ENCODE peak calls at places on chromosome 16, in eight cellular contexts. Y, A, J, H, E, Q, T and D are unnamed samples.

GRCh38 chr16:10828851-10829331 is 10.3 kb upstream of the TVP23A start:
- DNase-seq in Q (peak), A (no peak), H (no peak), J (peak), T (peak), E (peak), Y (peak), D (peak)

GRCh38 chr16:81451753-81452680 is 7.4 kb downstream of the CMIP start:
- DNase-seq in H (peak), A (no peak), E (no peak), T (no peak), Y (no peak), J (no peak), Q (peak), D (peak)

GRCh38 chr16:54000361-54000760 is 286.2 kb downstream of the IRX3 start:
- DNase-seq in H (no peak), E (no peak), J (no peak), Q (no peak), A (no peak), Y (peak), T (no peak), D (no peak)

GRCh38 chr16:71882505-71883192 is 1.3 kb downstream of the ZNF821 start:
- DNase-seq in Q (peak), A (peak), T (no peak), E (no peak), H (peak), Y (peak), J (peak), D (peak)

GRCh38 chr16:54477766-54478165 is 191.2 kb upstream of the IRX3 start:
- DNase-seq in E (no peak), A (no peak), T (no peak), Q (no peak), Y (no peak), J (no peak), H (no peak), D (no peak)

GRCh38 chr16:29024280-29024679 is 39.4 kb downstream of the LAT start:
- DNase-seq in A (no peak), T (no peak), Y (no peak), J (no peak), H (no peak), E (no peak), Q (no peak), D (no peak)

GRCh38 chr16:56625140-56625942 is at the start of gene MT1E:
- DNase-seq in Q (peak), J (peak), A (no peak), H (peak), T (peak), Y (peak), E (peak), D (peak)

GRCh38 chr16:67312450-67313118 is 14.0 kb downstream of the KCTD19 start:
- DNase-seq in Q (no peak), H (no peak), J (no peak), T (no peak), Y (no peak), E (no peak), A (no peak), D (peak)

GRCh38 chr16:85523602-85524364 is 89.3 kb upstream of the GSE1 start:
- DNase-seq in T (no peak), Q (no peak), E (no peak), Y (no peak), H (no peak), J (peak), A (no peak), D (peak)

GRCh38 chr16:667780-668518 is at the start of gene RHOT2:
- DNase-seq in J (peak), A (peak), H (peak), Q (peak), T (peak), Y (peak), E (peak), D (peak)

GRCh38 chr16:87877942-87878507 is 8.7 kb upstream of the SLC7A5 start:
- DNase-seq in H (peak), E (peak), A (no peak), T (no peak), Q (no peak), Y (no peak), J (no peak), D (no peak)

GRCh38 chr16:24253192-24253591 is 2.9 kb upstream of the CACNG3 start:
- DNase-seq in H (peak), J (no peak), A (peak), Q (peak), E (no peak), Y (peak), T (no peak), D (peak)

GRCh38 chr16:3553138-3553923 is 23.9 kb downstream of the NLRC3 start:
- DNase-seq in E (no peak), T (no peak), Q (no peak), J (no peak), H (no peak), A (no peak), Y (no peak), D (no peak)

GRCh38 chr16:57502048-57502775 is 15.9 kb upstream of the DOK4 start:
- DNase-seq in H (no peak), J (no peak), E (no peak), T (no peak), Q (no peak), A (no peak), Y (no peak), D (no peak)

GRCh38 chr16:4693956-4694663 is 748 bp downstream of the NUDT16L1 start:
- DNase-seq in T (peak), H (peak), E (peak), A (peak), J (peak), Q (no peak), Y (peak), D (peak)

GRCh38 chr16:57949013-57949412 is 21.9 kb downstream of the CNGB1 start:
- DNase-seq in A (no peak), Y (no peak), E (no peak), T (no peak), J (no peak), H (no peak), Q (no peak), D (no peak)

GRCh38 chr16:50466170-50466569 is 82.0 kb upstream of the NKD1 start:
- DNase-seq in Y (no peak), J (no peak), H (no peak), A (no peak), T (no peak), E (no peak), Q (no peak), D (no peak)

GRCh38 chr16:54390095-54390494 is 103.5 kb upstream of the IRX3 start:
- DNase-seq in E (no peak), H (no peak), A (no peak), J (no peak), Y (no peak), Q (no peak), T (no peak), D (no peak)

GRCh38 chr16:22163806-22164205 is 1.5 kb downstream of the SDR42E2 start:
- DNase-seq in H (no peak), T (no peak), Y (no peak), A (no peak), J (no peak), Q (no peak), E (no peak), D (no peak)

GRCh38 chr16:57618306-57619132 is 9.9 kb upstream of the ADGRG1 start:
- DNase-seq in Y (peak), J (no peak), E (no peak), T (no peak), H (no peak), Q (no peak), A (no peak), D (no peak)

GRCh38 chr16:87317766-87318121 is 552 bp upstream of the C16orf95 start:
- DNase-seq in H (peak), Q (peak), E (no peak), Y (peak), T (no peak), J (peak), A (peak), D (peak)

GRCh38 chr16:67260426-67261063 is 11.8 kb downstream of the SLC9A5 start:
- DNase-seq in E (no peak), A (peak), Y (peak), T (no peak), H (peak), J (no peak), Q (no peak), D (peak)

GRCh38 chr16:66298571-66299120 is 67.8 kb upstream of the CDH5 start:
- DNase-seq in T (no peak), Y (no peak), E (no peak), Q (peak), A (no peak), H (no peak), J (no peak), D (no peak)

GRCh38 chr16:87201052-87201451 is 116.1 kb downstream of the C16orf95 start:
- DNase-seq in T (peak), J (peak), H (no peak), Y (peak), A (no peak), E (no peak), Q (peak), D (peak)

GRCh38 chr16:56506941-56507340 is 12.9 kb downstream of the BBS2 start:
- DNase-seq in T (peak), Q (no peak), J (peak), Y (peak), H (no peak), A (no peak), E (no peak), D (peak)

GRCh38 chr16:27771201-27771910 is 221.4 kb downstream of the KATNIP start:
- DNase-seq in Q (no peak), J (no peak), E (no peak), T (no peak), H (no peak), A (no peak), Y (no peak), D (no peak)

GRCh38 chr16:85312642-85313540 is 200.6 kb upstream of the CIBAR2 start:
- DNase-seq in Y (no peak), J (no peak), H (no peak), T (no peak), E (no peak), A (no peak), Q (peak), D (no peak)

GRCh38 chr16:86827521-86827920 is 249.2 kb downstream of the FOXL1 start:
- DNase-seq in E (no peak), H (no peak), Y (no peak), Q (no peak), A (no peak), T (no peak), J (no peak), D (no peak)

GRCh38 chr16:67694611-67695010 is 24.5 kb downstream of the GFOD2 start:
- DNase-seq in H (no peak), T (no peak), J (no peak), A (no peak), Q (no peak), Y (no peak), E (no peak), D (no peak)

GRCh38 chr16:1108299-1109252 is 12.5 kb upstream of the C1QTNF8 start:
- DNase-seq in J (peak), Y (no peak), A (no peak), H (no peak), T (peak), E (no peak), Q (peak), D (peak)

GRCh38 chr16:5438591-5438990 is 341.0 kb upstream of the EEF2KMT start:
- DNase-seq in H (no peak), J (no peak), A (no peak), E (no peak), Y (no peak), Q (no peak), T (no peak), D (no peak)

GRCh38 chr16:29745853-29746345 is at the start of gene C16orf54:
- DNase-seq in T (no peak), Q (peak), Y (no peak), H (peak), J (no peak), A (peak), E (peak), D (no peak)

GRCh38 chr16:27245276-27246231 is 23.0 kb downstream of the NSMCE1 start:
- DNase-seq in Y (no peak), J (peak), T (no peak), E (no peak), Q (peak), H (peak), A (no peak), D (peak)

GRCh38 chr16:30615358-30616076 is 5.3 kb upstream of the ZNF689 start:
- DNase-seq in T (no peak), E (peak), J (no peak), H (peak), Q (peak), Y (peak), A (peak), D (peak)

GRCh38 chr16:1076801-1077576 is 4.4 kb downstream of the SSTR5 start:
- DNase-seq in A (no peak), E (peak), T (no peak), J (no peak), Q (no peak), H (no peak), Y (no peak), D (no peak)

GRCh38 chr16:78684040-78684611 is 584.7 kb downstream of the WWOX start:
- DNase-seq in H (no peak), E (peak), T (no peak), Y (peak), J (peak), Q (peak), A (no peak), D (peak)
- H3K4me3 ChIP-seq in H (no peak), E (no peak), T (no peak), Y (peak), J (no peak), Q (no peak), A (no peak), D (no peak)

GRCh38 chr16:70402916-70403659 is 35.8 kb downstream of the ST3GAL2 start:
- DNase-seq in Y (peak), A (no peak), H (no peak), T (peak), J (no peak), E (no peak), Q (no peak), D (peak)
- H3K4me3 ChIP-seq in Y (no peak), A (no peak), H (no peak), T (no peak), J (no peak), E (no peak), Q (no peak), D (no peak)

GRCh38 chr16:2339521-2340484 is 725 bp downstream of the ABCA3 start:
- DNase-seq in J (no peak), Y (peak), Q (peak), A (peak), T (no peak), H (peak), E (peak), D (no peak)
- H3K4me3 ChIP-seq in J (peak), Y (peak), Q (peak), A (peak), T (peak), H (peak), E (peak), D (peak)

DNA sequence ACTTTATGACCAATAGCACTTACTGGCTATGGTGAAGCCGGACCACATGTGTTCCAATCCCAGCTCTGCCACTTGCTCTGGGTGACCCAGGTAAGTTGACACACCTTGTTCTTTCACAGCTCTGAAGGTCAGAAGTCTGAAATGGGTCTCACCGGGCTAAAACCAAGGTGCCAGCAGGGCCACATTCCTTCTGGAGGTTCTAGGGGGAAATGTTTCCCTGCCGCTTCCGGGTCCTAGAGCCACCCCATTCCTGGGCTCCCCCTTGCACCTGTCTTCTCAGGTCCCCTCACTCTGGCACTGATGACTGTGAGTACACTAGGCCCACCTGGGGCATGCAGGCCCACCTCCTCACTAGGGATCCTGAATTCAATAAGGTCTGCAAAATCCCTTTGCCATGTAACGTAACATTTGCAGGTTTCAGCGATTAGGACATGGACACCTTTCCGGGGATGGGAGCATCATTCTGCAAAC is 11.4 kb downstream of the USP7 start:
- DNase-seq in T (no peak), Y (no peak), Q (no peak), J (no peak), A (no peak), H (no peak), E (no peak), D (no peak)
- H3K4me3 ChIP-seq in T (no peak), Y (no peak), Q (no peak), J (no peak), A (no peak), H (peak), E (no peak), D (no peak)

GRCh38 chr16:69363281-69363717 is 11.7 kb upstream of the TMED6 start:
- DNase-seq in E (no peak), Y (no peak), T (no peak), A (no peak), J (no peak), H (no peak), Q (peak), D (no peak)
- H3K4me3 ChIP-seq in E (no peak), Y (no peak), T (no peak), A (no peak), J (no peak), H (no peak), Q (no peak), D (no peak)

GRCh38 chr16:83926726-83927397 is 26.2 kb upstream of the OSGIN1 start:
- DNase-seq in J (peak), H (peak), Y (peak), Q (peak), E (peak), A (peak), T (peak), D (peak)
- H3K4me3 ChIP-seq in J (peak), H (no peak), Y (peak), Q (no peak), E (no peak), A (no peak), T (no peak), D (no peak)

GRCh38 chr16:14186954-14187306 is 115.8 kb downstream of the MRTFB start:
- DNase-seq in J (peak), T (no peak), Q (no peak), H (no peak), Y (peak), E (no peak), A (no peak), D (no peak)
- H3K4me3 ChIP-seq in J (peak), T (peak), Q (no peak), H (no peak), Y (peak), E (no peak), A (no peak), D (peak)

GRCh38 chr16:89919535-89920406 is 1.1 kb downstream of the MC1R start:
- DNase-seq in J (no peak), A (no peak), Q (no peak), E (peak), T (no peak), H (no peak), Y (no peak), D (no peak)
- H3K4me3 ChIP-seq in J (no peak), A (no peak), Q (no peak), E (no peak), T (no peak), H (no peak), Y (no peak), D (no peak)

DNA sequence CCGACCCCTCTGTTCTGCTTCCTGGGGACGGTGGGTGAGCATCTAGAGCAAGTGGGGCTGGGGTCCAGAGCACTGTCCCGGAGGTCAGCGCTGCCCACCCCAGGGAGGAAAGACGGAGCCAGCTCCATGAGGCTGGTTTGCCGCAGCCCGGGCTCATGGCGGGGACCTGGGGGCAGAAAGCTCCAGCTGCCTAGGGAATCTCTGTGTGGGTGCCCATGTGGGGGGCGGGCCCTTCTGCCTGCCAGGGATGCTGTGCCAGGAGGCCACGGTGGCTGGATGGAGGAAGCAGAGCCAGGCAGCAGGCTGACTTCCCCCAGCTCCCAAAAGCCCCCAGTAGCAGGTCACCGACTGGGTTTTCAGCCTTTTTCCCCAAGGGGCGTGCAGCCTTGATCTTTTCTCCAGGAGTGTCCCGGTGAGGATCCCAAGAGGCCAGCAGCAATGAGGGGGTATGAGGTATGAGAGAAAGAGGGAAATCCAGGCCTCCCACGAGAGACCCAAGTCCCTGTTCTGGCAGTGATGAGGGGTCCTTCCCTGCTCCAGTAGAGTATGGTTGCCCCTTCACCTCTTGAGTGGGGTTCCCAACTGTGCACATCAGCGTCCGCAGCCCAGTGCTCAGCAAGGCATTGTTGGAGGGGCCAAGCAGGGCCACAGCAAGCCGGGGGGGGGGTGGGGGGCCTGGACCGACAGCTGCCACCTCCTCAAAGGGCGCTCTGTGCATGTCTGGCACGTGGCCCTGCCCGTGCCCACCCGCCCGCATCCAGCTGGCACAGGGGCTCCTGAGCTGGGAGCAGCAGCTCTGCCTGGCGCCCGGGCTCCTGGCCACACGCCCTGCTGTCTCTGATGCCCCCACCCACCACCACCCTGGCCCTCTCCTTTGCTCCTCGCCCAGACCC is 15.6 kb upstream of the BCAR1 start:
- DNase-seq in T (no peak), A (no peak), Y (no peak), J (no peak), Q (no peak), E (peak), H (no peak), D (no peak)
- H3K4me3 ChIP-seq in T (peak), A (no peak), Y (peak), J (no peak), Q (no peak), E (no peak), H (no peak), D (no peak)